ENCODE peak calls at places on chromosome 16, in four cellular contexts. D is stimulated activated CD4-positive, alpha-beta T cell treated with anti-CD3 and anti-CD28 coated beads, TNF-alpha, amount 100 ng/mL, for 4 hours; P is left cardiac atrium; W is HS-5. I is an unnamed sample.

GRCh38 chr16:31118223-31119155 is 1.0 kb downstream of the KAT8 start:
- DNase-seq in D (no peak), P (no peak), W (peak), I (peak)

GRCh38 chr16:80006175-80006895 is 405.8 kb upstream of the MAF start:
- DNase-seq in W (no peak), D (no peak), P (peak), I (peak)

GRCh38 chr16:50007744-50008143 is 17.3 kb upstream of the CNEP1R1 start:
- DNase-seq in W (no peak), P (no peak), D (no peak), I (no peak)

GRCh38 chr16:47025641-47026040 is 52.2 kb upstream of the DNAJA2 start:
- DNase-seq in D (no peak), P (no peak), W (no peak), I (no peak)

GRCh38 chr16:1363501-1364041 is 11.8 kb downstream of the GNPTG start:
- DNase-seq in P (peak), W (no peak), D (peak), I (peak)

GRCh38 chr16:51041546-51041945 is 109.5 kb downstream of the SALL1 start:
- DNase-seq in D (no peak), P (no peak), W (no peak), I (no peak)

GRCh38 chr16:71637398-71637797 is 11.4 kb downstream of the MARVELD3 start:
- DNase-seq in P (no peak), W (no peak), D (no peak), I (peak)

GRCh38 chr16:80725566-80726162 is 78.7 kb downstream of the CDYL2 start:
- DNase-seq in P (no peak), W (no peak), D (no peak), I (peak)

GRCh38 chr16:19885456-19886060 is 910 bp upstream of the GPRC5B start:
- DNase-seq in W (no peak), D (no peak), P (peak), I (peak)

GRCh38 chr16:1771072-1771863 is at the start of gene NME3:
- DNase-seq in D (peak), P (peak), W (no peak), I (peak)

GRCh38 chr16:88455610-88456355 is 2.7 kb downstream of the ZFPM1 start:
- DNase-seq in P (no peak), D (peak), W (no peak), I (peak)

GRCh38 chr16:13542284-13542683 is 377.7 kb upstream of the ERCC4 start:
- DNase-seq in W (no peak), D (no peak), P (no peak), I (no peak)

GRCh38 chr16:89739383-89739782 is 18.0 kb downstream of the ZNF276 start:
- DNase-seq in D (no peak), P (no peak), W (no peak), I (no peak)

GRCh38 chr16:57564571-57565270 is 22.3 kb downstream of the ADGRG5 start:
- DNase-seq in W (no peak), D (no peak), P (no peak), I (peak)

GRCh38 chr16:67672306-67672705 is 5.7 kb downstream of the C16orf86 start:
- DNase-seq in D (no peak), P (no peak), W (no peak), I (no peak)

GRCh38 chr16:85902366-85903155 is 3.6 kb downstream of the IRF8 start:
- DNase-seq in D (no peak), P (no peak), W (no peak), I (no peak)

GRCh38 chr16:12434567-12434966 is 369.1 kb downstream of the CPPED1 start:
- DNase-seq in P (no peak), D (no peak), W (no peak), I (no peak)

GRCh38 chr16:282944-283744 is at the start of gene PDIA2:
- DNase-seq in P (no peak), D (no peak), W (no peak), I (no peak)

GRCh38 chr16:88833086-88833485 is 21.4 kb upstream of the APRT start:
- DNase-seq in P (no peak), W (no peak), D (no peak), I (no peak)

GRCh38 chr16:86059253-86060171 is 160.6 kb downstream of the IRF8 start:
- DNase-seq in P (peak), W (no peak), D (no peak), I (no peak)

GRCh38 chr16:59039066-59039465 is 304.9 kb upstream of the GOT2 start:
- DNase-seq in W (no peak), D (no peak), P (no peak), I (no peak)

GRCh38 chr16:67150058-67150832 is 553 bp downstream of the B3GNT9 start:
- DNase-seq in W (no peak), D (no peak), P (peak), I (peak)

GRCh38 chr16:13471036-13471435 is 448.9 kb upstream of the ERCC4 start:
- DNase-seq in D (no peak), P (no peak), W (no peak), I (no peak)

GRCh38 chr16:568401-569258 is 1.1 kb upstream of the PIGQ start:
- DNase-seq in P (no peak), W (no peak), D (no peak), I (no peak)

GRCh38 chr16:12569061-12569460 is 234.6 kb downstream of the CPPED1 start:
- DNase-seq in P (no peak), W (no peak), D (no peak), I (no peak)

GRCh38 chr16:52309761-52310416 is 237.1 kb downstream of the TOX3 start:
- DNase-seq in P (no peak), D (no peak), W (no peak), I (no peak)